ENCODE peak calls at places on chromosomes 13 and 19, in eight cellular contexts. R, D, Q, G, A, B, Y and S are unnamed samples.

GRCh38 chr19:16143399-16144215 is at the start of gene HSH2D:
- DNase-seq in D (peak), G (peak), Y (no peak), R (no peak), B (no peak), Q (peak), A (no peak), S (peak)

GRCh38 chr19:1648156-1648925 is 4.1 kb downstream of the TCF3 start:
- DNase-seq in Y (no peak), G (no peak), A (no peak), R (no peak), D (no peak), Q (no peak), B (no peak), S (no peak)

GRCh38 chr19:4609878-4610511 is 29.3 kb upstream of the TNFAIP8L1 start:
- DNase-seq in Q (no peak), D (no peak), B (no peak), R (no peak), G (no peak), Y (no peak), A (no peak), S (no peak)

GRCh38 chr13:43094901-43095300 is 71.5 kb downstream of the DNAJC15 start:
- DNase-seq in G (no peak), Q (no peak), A (no peak), R (no peak), Y (no peak), D (no peak), B (no peak), S (no peak)

GRCh38 chr13:50081899-50082425 is 66.7 kb downstream of the KCNRG start:
- DNase-seq in D (peak), Y (peak), A (peak), R (peak), B (peak), G (peak), Q (peak), S (peak)

GRCh38 chr13:46893820-46894533 is 2.9 kb downstream of the HTR2A start:
- DNase-seq in G (peak), D (peak), B (no peak), R (peak), A (no peak), Y (peak), Q (peak), S (peak)

GRCh38 chr19:42311612-42312160 is 1.4 kb upstream of the TMEM145 start:
- DNase-seq in Q (no peak), D (no peak), B (no peak), Y (no peak), A (no peak), R (peak), G (no peak), S (no peak)

GRCh38 chr19:3275068-3275582 is 50.7 kb downstream of the CELF5 start:
- DNase-seq in G (no peak), A (no peak), Q (no peak), R (peak), D (peak), B (no peak), Y (no peak), S (peak)

GRCh38 chr19:15469513-15470297 is 5.4 kb upstream of the RASAL3 start:
- DNase-seq in Y (no peak), G (no peak), A (no peak), Q (no peak), D (no peak), B (no peak), R (no peak), S (no peak)

GRCh38 chr19:48393196-48393558 is 291 bp upstream of the GRIN2D start:
- DNase-seq in R (no peak), A (no peak), G (no peak), Y (no peak), B (no peak), D (no peak), Q (no peak), S (no peak)

GRCh38 chr13:96819375-96819774 is 174.9 kb downstream of the OXGR1 start:
- DNase-seq in Q (no peak), Y (no peak), B (no peak), G (no peak), D (no peak), A (no peak), R (no peak), S (no peak)